ENCODE peak calls at places on chromosome 16, in four cellular contexts. C is stimulated activated CD4-positive, alpha-beta T cell treated with anti-CD3 and anti-CD28 coated beads, TNF-alpha, amount 100 ng/mL, for 48 hours; E is activated T-helper 2 cell treated with anti-CD3 and anti-CD28 coated beads, Interferon-gamma antibody, Interleukin-2, Interleukin-4, amounts not matched to agents 10 μg/mL and 5 μg/mL and 100 μg/mL, durations not matched to agents 14 hours and 24 hours and 36 hours; G is COR-L47. L is an unnamed sample.

GRCh38 chr16:75433732-75434413 is 570 bp upstream of the CFDP1 start:
- DNase-seq in C (peak), E (peak), G (peak), L (peak)

GRCh38 chr16:57480127-57480753 is 6.1 kb downstream of the DOK4 start:
- DNase-seq in C (no peak), E (no peak), G (no peak), L (no peak)

GRCh38 chr16:11793840-11794239 is 3.2 kb downstream of the ZC3H7A start:
- DNase-seq in C (no peak), E (no peak), G (no peak), L (peak)

GRCh38 chr16:89166696-89167424 is 4.7 kb upstream of the CDH15 start:
- DNase-seq in C (no peak), E (no peak), G (no peak), L (no peak)

GRCh38 chr16:85913688-85914422 is 14.9 kb downstream of the IRF8 start:
- DNase-seq in C (no peak), E (no peak), G (no peak), L (no peak)

GRCh38 chr16:90020838-90021382 is 1.7 kb upstream of the DBNDD1 start:
- DNase-seq in C (no peak), E (no peak), G (peak), L (peak)

GRCh38 chr16:29840240-29840639 is 20.0 kb downstream of the MVP start:
- DNase-seq in C (no peak), E (no peak), G (no peak), L (no peak)

GRCh38 chr16:69187891-69188451 is 1.0 kb downstream of the SNTB2 start:
- DNase-seq in C (no peak), E (peak), G (peak), L (peak)

GRCh38 chr16:11310997-11311561 is 29.9 kb upstream of the PRM1 start:
- DNase-seq in C (no peak), E (peak), G (no peak), L (no peak)

GRCh38 chr16:87702325-87702811 is 63.4 kb downstream of the KLHDC4 start:
- DNase-seq in C (peak), E (peak), G (no peak), L (no peak)